ENCODE peak calls at places on chromosomes 2 and 18, in five cellular contexts. One of them, this sample, is unnamed.

GRCh38 chr2:214808481-214808931 is 977 bp downstream of the BARD1 start:
- DNase-seq in naive thymus-derived CD8-positive, alpha-beta T cell: no peak
- DNase-seq in GM12891: no peak
- DNase-seq in fibroblast of the aortic adventitia: peak; percentile 15
- DNase-seq in stimulated activated CD8-positive, alpha-beta memory T cell treated with anti-CD3 and anti-CD28 coated beads, Interleukin-4, amount 100 ng/mL, for 4 hours: no peak
- DNase-seq in this sample: no peak

GRCh38 chr2:124325667-124326425 is 300.8 kb downstream of the CNTNAP5 start:
- DNase-seq in naive thymus-derived CD8-positive, alpha-beta T cell: no peak
- DNase-seq in GM12891: no peak
- DNase-seq in fibroblast of the aortic adventitia: no peak
- DNase-seq in stimulated activated CD8-positive, alpha-beta memory T cell treated with anti-CD3 and anti-CD28 coated beads, Interleukin-4, amount 100 ng/mL, for 4 hours: no peak
- DNase-seq in this sample: no peak

GRCh38 chr2:11914455-11914854 is 168.0 kb downstream of the LPIN1 start:
- DNase-seq in GM12891: no peak
- DNase-seq in stimulated activated CD8-positive, alpha-beta memory T cell treated with anti-CD3 and anti-CD28 coated beads, Interleukin-4, amount 100 ng/mL, for 4 hours: no peak
- DNase-seq in fibroblast of the aortic adventitia: peak; percentile 28
- DNase-seq in naive thymus-derived CD8-positive, alpha-beta T cell: no peak
- DNase-seq in this sample: peak; percentile 7

GRCh38 chr2:182625814-182626213 is 90.2 kb upstream of the DNAJC10 start:
- DNase-seq in GM12891: no peak
- DNase-seq in stimulated activated CD8-positive, alpha-beta memory T cell treated with anti-CD3 and anti-CD28 coated beads, Interleukin-4, amount 100 ng/mL, for 4 hours: no peak
- DNase-seq in fibroblast of the aortic adventitia: no peak
- DNase-seq in naive thymus-derived CD8-positive, alpha-beta T cell: no peak
- DNase-seq in this sample: no peak

GRCh38 chr2:165720526-165720925 is 73.5 kb downstream of the GALNT3 start:
- DNase-seq in fibroblast of the aortic adventitia: peak; percentile 74
- DNase-seq in stimulated activated CD8-positive, alpha-beta memory T cell treated with anti-CD3 and anti-CD28 coated beads, Interleukin-4, amount 100 ng/mL, for 4 hours: no peak
- DNase-seq in naive thymus-derived CD8-positive, alpha-beta T cell: no peak
- DNase-seq in GM12891: no peak
- DNase-seq in this sample: peak; percentile 97

GRCh38 chr2:239148495-239149200 is 252.2 kb downstream of the HDAC4 start:
- DNase-seq in naive thymus-derived CD8-positive, alpha-beta T cell: no peak
- DNase-seq in stimulated activated CD8-positive, alpha-beta memory T cell treated with anti-CD3 and anti-CD28 coated beads, Interleukin-4, amount 100 ng/mL, for 4 hours: no peak
- DNase-seq in GM12891: no peak
- DNase-seq in fibroblast of the aortic adventitia: no peak
- DNase-seq in this sample: no peak

GRCh38 chr2:215624423-215624829 is 188.6 kb upstream of the FN1 start:
- DNase-seq in stimulated activated CD8-positive, alpha-beta memory T cell treated with anti-CD3 and anti-CD28 coated beads, Interleukin-4, amount 100 ng/mL, for 4 hours: no peak
- DNase-seq in naive thymus-derived CD8-positive, alpha-beta T cell: no peak
- DNase-seq in fibroblast of the aortic adventitia: peak; percentile 97
- DNase-seq in GM12891: no peak
- DNase-seq in this sample: peak; percentile 94

GRCh38 chr2:218405365-218406208 is 5.9 kb downstream of the CTDSP1 start:
- DNase-seq in naive thymus-derived CD8-positive, alpha-beta T cell: no peak
- DNase-seq in GM12891: peak; percentile 44
- DNase-seq in fibroblast of the aortic adventitia: no peak
- DNase-seq in stimulated activated CD8-positive, alpha-beta memory T cell treated with anti-CD3 and anti-CD28 coated beads, Interleukin-4, amount 100 ng/mL, for 4 hours: no peak
- DNase-seq in this sample: no peak

GRCh38 chr18:74440808-74441427 is 16.2 kb downstream of the DIPK1C start:
- DNase-seq in stimulated activated CD8-positive, alpha-beta memory T cell treated with anti-CD3 and anti-CD28 coated beads, Interleukin-4, amount 100 ng/mL, for 4 hours: no peak
- DNase-seq in fibroblast of the aortic adventitia: no peak
- DNase-seq in GM12891: no peak
- DNase-seq in naive thymus-derived CD8-positive, alpha-beta T cell: no peak
- DNase-seq in this sample: no peak

GRCh38 chr2:26757873-26758789 is 6.0 kb upstream of the SLC35F6 start:
- DNase-seq in fibroblast of the aortic adventitia: peak; percentile 100
- DNase-seq in naive thymus-derived CD8-positive, alpha-beta T cell: no peak
- DNase-seq in stimulated activated CD8-positive, alpha-beta memory T cell treated with anti-CD3 and anti-CD28 coated beads, Interleukin-4, amount 100 ng/mL, for 4 hours: no peak
- DNase-seq in GM12891: no peak
- DNase-seq in this sample: peak; percentile 99

GRCh38 chr2:211760103-211760502 is 778.5 kb downstream of the ERBB4 start:
- DNase-seq in fibroblast of the aortic adventitia: no peak
- DNase-seq in naive thymus-derived CD8-positive, alpha-beta T cell: no peak
- DNase-seq in stimulated activated CD8-positive, alpha-beta memory T cell treated with anti-CD3 and anti-CD28 coated beads, Interleukin-4, amount 100 ng/mL, for 4 hours: no peak
- DNase-seq in GM12891: no peak
- DNase-seq in this sample: no peak

GRCh38 chr2:105296017-105296611 is 33.4 kb downstream of the TGFBRAP1 start:
- DNase-seq in fibroblast of the aortic adventitia: no peak
- DNase-seq in stimulated activated CD8-positive, alpha-beta memory T cell treated with anti-CD3 and anti-CD28 coated beads, Interleukin-4, amount 100 ng/mL, for 4 hours: no peak
- DNase-seq in naive thymus-derived CD8-positive, alpha-beta T cell: no peak
- DNase-seq in GM12891: no peak
- DNase-seq in this sample: no peak

GRCh38 chr2:44877417-44877816 is 64.1 kb upstream of the SIX3 start:
- DNase-seq in naive thymus-derived CD8-positive, alpha-beta T cell: no peak
- DNase-seq in stimulated activated CD8-positive, alpha-beta memory T cell treated with anti-CD3 and anti-CD28 coated beads, Interleukin-4, amount 100 ng/mL, for 4 hours: no peak
- DNase-seq in fibroblast of the aortic adventitia: no peak
- DNase-seq in GM12891: no peak
- DNase-seq in this sample: no peak

GRCh38 chr2:173184031-173185004 is 108.7 kb downstream of the MAP3K20 start:
- DNase-seq in stimulated activated CD8-positive, alpha-beta memory T cell treated with anti-CD3 and anti-CD28 coated beads, Interleukin-4, amount 100 ng/mL, for 4 hours: no peak
- DNase-seq in GM12891: no peak
- DNase-seq in fibroblast of the aortic adventitia: peak; percentile 100
- DNase-seq in naive thymus-derived CD8-positive, alpha-beta T cell: no peak
- DNase-seq in this sample: peak; percentile 99

GRCh38 chr2:165844216-165844615 is 50.2 kb upstream of the GALNT3 start:
- DNase-seq in stimulated activated CD8-positive, alpha-beta memory T cell treated with anti-CD3 and anti-CD28 coated beads, Interleukin-4, amount 100 ng/mL, for 4 hours: no peak
- DNase-seq in GM12891: no peak
- DNase-seq in naive thymus-derived CD8-positive, alpha-beta T cell: no peak
- DNase-seq in fibroblast of the aortic adventitia: no peak
- DNase-seq in this sample: peak; percentile 24

GRCh38 chr18:54776282-54776977 is 51.8 kb upstream of the RAB27B start:
- DNase-seq in fibroblast of the aortic adventitia: peak; percentile 98
- DNase-seq in stimulated activated CD8-positive, alpha-beta memory T cell treated with anti-CD3 and anti-CD28 coated beads, Interleukin-4, amount 100 ng/mL, for 4 hours: no peak
- DNase-seq in GM12891: no peak
- DNase-seq in naive thymus-derived CD8-positive, alpha-beta T cell: no peak
- DNase-seq in this sample: peak; percentile 97

GRCh38 chr2:226837334-226837733 is 1.5 kb downstream of the RHBDD1 start:
- DNase-seq in fibroblast of the aortic adventitia: no peak
- DNase-seq in GM12891: no peak
- DNase-seq in stimulated activated CD8-positive, alpha-beta memory T cell treated with anti-CD3 and anti-CD28 coated beads, Interleukin-4, amount 100 ng/mL, for 4 hours: no peak
- DNase-seq in naive thymus-derived CD8-positive, alpha-beta T cell: no peak
- DNase-seq in this sample: no peak

GRCh38 chr18:26119246-26119645 is 14.4 kb upstream of the PSMA8 start:
- DNase-seq in naive thymus-derived CD8-positive, alpha-beta T cell: no peak
- DNase-seq in stimulated activated CD8-positive, alpha-beta memory T cell treated with anti-CD3 and anti-CD28 coated beads, Interleukin-4, amount 100 ng/mL, for 4 hours: no peak
- DNase-seq in GM12891: no peak
- DNase-seq in fibroblast of the aortic adventitia: peak; percentile 19
- DNase-seq in this sample: peak; percentile 3

GRCh38 chr2:46294185-46294836 is 2.9 kb upstream of the EPAS1 start:
- DNase-seq in stimulated activated CD8-positive, alpha-beta memory T cell treated with anti-CD3 and anti-CD28 coated beads, Interleukin-4, amount 100 ng/mL, for 4 hours: no peak
- DNase-seq in naive thymus-derived CD8-positive, alpha-beta T cell: no peak
- DNase-seq in GM12891: no peak
- DNase-seq in fibroblast of the aortic adventitia: no peak
- DNase-seq in this sample: peak; percentile 24

GRCh38 chr2:213455316-213456008 is 171.2 kb downstream of the SPAG16 start:
- DNase-seq in naive thymus-derived CD8-positive, alpha-beta T cell: no peak
- DNase-seq in fibroblast of the aortic adventitia: no peak
- DNase-seq in GM12891: no peak
- DNase-seq in stimulated activated CD8-positive, alpha-beta memory T cell treated with anti-CD3 and anti-CD28 coated beads, Interleukin-4, amount 100 ng/mL, for 4 hours: no peak
- DNase-seq in this sample: no peak

GRCh38 chr2:85354286-85355072 is at the start of the genes ELMOD3 and RETSAT:
- DNase-seq in naive thymus-derived CD8-positive, alpha-beta T cell: peak; percentile 98
- DNase-seq in GM12891: peak; percentile 92
- DNase-seq in fibroblast of the aortic adventitia: peak; percentile 100
- DNase-seq in stimulated activated CD8-positive, alpha-beta memory T cell treated with anti-CD3 and anti-CD28 coated beads, Interleukin-4, amount 100 ng/mL, for 4 hours: peak; percentile 87
- DNase-seq in this sample: peak; percentile 100

GRCh38 chr2:83103602-83104001 is 1355.5 kb downstream of the SUCLG1 start:
- DNase-seq in stimulated activated CD8-positive, alpha-beta memory T cell treated with anti-CD3 and anti-CD28 coated beads, Interleukin-4, amount 100 ng/mL, for 4 hours: no peak
- DNase-seq in GM12891: no peak
- DNase-seq in fibroblast of the aortic adventitia: peak; percentile 80
- DNase-seq in naive thymus-derived CD8-positive, alpha-beta T cell: no peak
- DNase-seq in this sample: peak; percentile 84

GRCh38 chr2:58521803-58522602 is 280.9 kb upstream of the FANCL start:
- DNase-seq in GM12891: no peak
- DNase-seq in fibroblast of the aortic adventitia: no peak
- DNase-seq in stimulated activated CD8-positive, alpha-beta memory T cell treated with anti-CD3 and anti-CD28 coated beads, Interleukin-4, amount 100 ng/mL, for 4 hours: no peak
- DNase-seq in naive thymus-derived CD8-positive, alpha-beta T cell: no peak
- DNase-seq in this sample: no peak

GRCh38 chr18:80035997-80036396 is 1.8 kb downstream of the RBFA start:
- DNase-seq in naive thymus-derived CD8-positive, alpha-beta T cell: no peak
- DNase-seq in fibroblast of the aortic adventitia: no peak
- DNase-seq in GM12891: no peak
- DNase-seq in stimulated activated CD8-positive, alpha-beta memory T cell treated with anti-CD3 and anti-CD28 coated beads, Interleukin-4, amount 100 ng/mL, for 4 hours: no peak
- DNase-seq in this sample: no peak

GRCh38 chr18:3675446-3675845 is 225.5 kb downstream of the TGIF1 start:
- DNase-seq in stimulated activated CD8-positive, alpha-beta memory T cell treated with anti-CD3 and anti-CD28 coated beads, Interleukin-4, amount 100 ng/mL, for 4 hours: no peak
- DNase-seq in GM12891: no peak
- DNase-seq in fibroblast of the aortic adventitia: no peak
- DNase-seq in naive thymus-derived CD8-positive, alpha-beta T cell: no peak
- DNase-seq in this sample: peak; percentile 39

GRCh38 chr2:201879986-201880385 is 73.6 kb downstream of the CDK15 start:
- DNase-seq in fibroblast of the aortic adventitia: no peak
- DNase-seq in stimulated activated CD8-positive, alpha-beta memory T cell treated with anti-CD3 and anti-CD28 coated beads, Interleukin-4, amount 100 ng/mL, for 4 hours: no peak
- DNase-seq in naive thymus-derived CD8-positive, alpha-beta T cell: no peak
- DNase-seq in GM12891: no peak
- DNase-seq in this sample: no peak

GRCh38 chr2:167986223-167986622 is 261.2 kb downstream of the STK39 start:
- DNase-seq in stimulated activated CD8-positive, alpha-beta memory T cell treated with anti-CD3 and anti-CD28 coated beads, Interleukin-4, amount 100 ng/mL, for 4 hours: no peak
- DNase-seq in fibroblast of the aortic adventitia: no peak
- DNase-seq in GM12891: no peak
- DNase-seq in naive thymus-derived CD8-positive, alpha-beta T cell: no peak
- DNase-seq in this sample: no peak

GRCh38 chr2:84495539-84496146 is 20.7 kb upstream of the DNAH6 start:
- DNase-seq in fibroblast of the aortic adventitia: peak; percentile 86
- DNase-seq in naive thymus-derived CD8-positive, alpha-beta T cell: peak; percentile 43
- DNase-seq in GM12891: no peak
- DNase-seq in stimulated activated CD8-positive, alpha-beta memory T cell treated with anti-CD3 and anti-CD28 coated beads, Interleukin-4, amount 100 ng/mL, for 4 hours: no peak
- DNase-seq in this sample: peak; percentile 76

GRCh38 chr18:48538531-48539405 is at the start of gene CTIF:
- DNase-seq in naive thymus-derived CD8-positive, alpha-beta T cell: peak; percentile 55
- DNase-seq in fibroblast of the aortic adventitia: peak; percentile 97
- DNase-seq in GM12891: peak; percentile 77
- DNase-seq in stimulated activated CD8-positive, alpha-beta memory T cell treated with anti-CD3 and anti-CD28 coated beads, Interleukin-4, amount 100 ng/mL, for 4 hours: peak; percentile 20
- DNase-seq in this sample: peak; percentile 96

GRCh38 chr2:233435436-233436190 is 81.3 kb downstream of the DGKD start:
- DNase-seq in GM12891: no peak
- DNase-seq in stimulated activated CD8-positive, alpha-beta memory T cell treated with anti-CD3 and anti-CD28 coated beads, Interleukin-4, amount 100 ng/mL, for 4 hours: no peak
- DNase-seq in naive thymus-derived CD8-positive, alpha-beta T cell: no peak
- DNase-seq in fibroblast of the aortic adventitia: no peak
- DNase-seq in this sample: no peak

GRCh38 chr2:42865884-42866861 is 73.8 kb upstream of the HAAO start:
- DNase-seq in fibroblast of the aortic adventitia: peak; percentile 88
- DNase-seq in stimulated activated CD8-positive, alpha-beta memory T cell treated with anti-CD3 and anti-CD28 coated beads, Interleukin-4, amount 100 ng/mL, for 4 hours: no peak
- DNase-seq in naive thymus-derived CD8-positive, alpha-beta T cell: no peak
- DNase-seq in GM12891: no peak
- DNase-seq in this sample: no peak

GRCh38 chr2:215967590-215968373 is 45.6 kb downstream of the MREG start:
- DNase-seq in fibroblast of the aortic adventitia: no peak
- DNase-seq in naive thymus-derived CD8-positive, alpha-beta T cell: no peak
- DNase-seq in GM12891: no peak
- DNase-seq in stimulated activated CD8-positive, alpha-beta memory T cell treated with anti-CD3 and anti-CD28 coated beads, Interleukin-4, amount 100 ng/mL, for 4 hours: no peak
- DNase-seq in this sample: no peak

GRCh38 chr2:110116033-110116710 is 550 bp upstream of the MALL start:
- DNase-seq in GM12891: no peak
- DNase-seq in fibroblast of the aortic adventitia: peak; percentile 89
- DNase-seq in stimulated activated CD8-positive, alpha-beta memory T cell treated with anti-CD3 and anti-CD28 coated beads, Interleukin-4, amount 100 ng/mL, for 4 hours: no peak
- DNase-seq in naive thymus-derived CD8-positive, alpha-beta T cell: no peak
- DNase-seq in this sample: peak; percentile 75

GRCh38 chr2:203707530-203707929 is 1.1 kb downstream of the CD28 start:
- DNase-seq in GM12891: no peak
- DNase-seq in fibroblast of the aortic adventitia: no peak
- DNase-seq in stimulated activated CD8-positive, alpha-beta memory T cell treated with anti-CD3 and anti-CD28 coated beads, Interleukin-4, amount 100 ng/mL, for 4 hours: no peak
- DNase-seq in naive thymus-derived CD8-positive, alpha-beta T cell: no peak
- DNase-seq in this sample: no peak